ENCODE peak calls at places on chromosomes 12 and 14, in six cellular contexts. N, K, C, T, R and P are unnamed samples.

GRCh38 chr14:21852061-21852664 is 178.5 kb upstream of the OR4E1 start:
- DNase-seq in K (no peak), R (peak; percentile 17), C (peak; percentile 51), N (peak; percentile 61), T (no peak), P (peak; percentile 54)

GRCh38 chr14:77123381-77124344 is 17.9 kb downstream of the ZDHHC22 start:
- DNase-seq in R (peak; percentile 89), K (no peak), C (peak; percentile 95), N (peak; percentile 96), T (no peak), P (no peak)

GRCh38 chr12:108921946-108922345 is 42.1 kb downstream of the DAO start:
- DNase-seq in C (no peak), K (no peak), N (no peak), T (no peak), R (no peak), P (no peak)

GRCh38 chr12:77746108-77746507 is 84.6 kb upstream of the NAV3 start:
- DNase-seq in T (no peak), C (no peak), K (no peak), R (peak; percentile 33), N (no peak), P (no peak)

GRCh38 chr12:116673713-116674112 is 64.2 kb downstream of the SPRING1 start:
- DNase-seq in T (no peak), C (peak; percentile 57), N (no peak), R (no peak), K (no peak), P (no peak)

GRCh38 chr12:7602287-7602686 is 63.4 kb downstream of the APOBEC1 start:
- DNase-seq in R (peak; percentile 75), T (no peak), K (no peak), N (no peak), C (no peak), P (no peak)

GRCh38 chr12:21769311-21769710 is 5.2 kb downstream of the KCNJ8 start:
- DNase-seq in K (no peak), N (no peak), R (no peak), T (no peak), C (no peak), P (no peak)

GRCh38 chr12:4545195-4545594 is 6.5 kb downstream of the RAD51AP1 start:
- DNase-seq in N (no peak), R (no peak), C (no peak), T (no peak), K (no peak), P (no peak)

GRCh38 chr12:4221157-4221556 is 52.4 kb upstream of the CCND2 start:
- DNase-seq in K (no peak), T (no peak), N (no peak), R (peak; percentile 60), C (no peak), P (no peak)

GRCh38 chr12:102549691-102550090 is 69.3 kb upstream of the IGF1 start:
- DNase-seq in T (no peak), N (no peak), R (no peak), K (no peak), C (no peak), P (no peak)

GRCh38 chr12:62227091-62227490 is 33.1 kb upstream of the USP15 start:
- DNase-seq in K (no peak), R (no peak), T (no peak), C (no peak), N (no peak), P (no peak)

GRCh38 chr14:52219488-52220084 is 47.9 kb upstream of the PTGDR start:
- DNase-seq in T (no peak), N (no peak), C (no peak), R (peak; percentile 19), K (no peak), P (no peak)

GRCh38 chr12:26555139-26555538 is 277.9 kb downstream of the ITPR2 start:
- DNase-seq in N (no peak), T (no peak), C (no peak), R (no peak), K (no peak), P (no peak)

GRCh38 chr14:25121342-25122129 is 71.6 kb upstream of the STXBP6 start:
- DNase-seq in N (no peak), T (peak; percentile 70), R (peak; percentile 52), C (no peak), K (no peak), P (no peak)

GRCh38 chr14:103551338-103551762 is 11.1 kb downstream of the BAG5 start:
- DNase-seq in T (peak; percentile 92), N (no peak), C (no peak), K (peak; percentile 92), R (no peak), P (no peak)

GRCh38 chr14:104094709-104095425 is 9.4 kb downstream of the ASPG start:
- DNase-seq in T (no peak), C (peak; percentile 82), N (peak; percentile 82), R (peak; percentile 26), K (no peak), P (peak; percentile 50)

GRCh38 chr12:47801904-47802246 is 17.8 kb downstream of the HDAC7 start:
- DNase-seq in R (no peak), K (no peak), T (no peak), C (no peak), N (no peak), P (no peak)

GRCh38 chr12:65881965-65882413 is 57.7 kb downstream of the HMGA2 start:
- DNase-seq in C (peak; percentile 39), T (peak; percentile 88), N (peak; percentile 80), K (peak; percentile 85), R (no peak), P (no peak)
- H3K27ac ChIP-seq in C (no peak overlapping the region), T (peak overlapping the region; percentile 75), N (peak overlapping the region; percentile 49), K (peak overlapping the region; percentile 2), R (no peak overlapping the region), P (no peak overlapping the region)

GRCh38 chr12:68647507-68647906 is 36.8 kb downstream of the RAP1B start:
- DNase-seq in R (no peak), T (no peak), N (no peak), K (no peak), C (no peak), P (no peak)

GRCh38 chr12:68646484-68646883 is 35.8 kb downstream of the RAP1B start:
- DNase-seq in R (no peak), T (no peak), N (no peak), K (no peak), C (no peak), P (no peak)

GRCh38 chr12:68648179-68648578 is 37.5 kb downstream of the RAP1B start:
- DNase-seq in N (no peak), R (no peak), T (no peak), K (no peak), C (no peak), P (no peak)
- H3K27ac ChIP-seq in N (no peak overlapping the region), R (no peak overlapping the region), T (no peak overlapping the region), K (no peak overlapping the region), C (no peak overlapping the region), P (no peak overlapping the region)

GRCh38 chr12:14007638-14008037 is 26.2 kb upstream of the GRIN2B start:
- DNase-seq in R (no peak), C (no peak), T (no peak), K (no peak), N (no peak), P (no peak)
- H3K27ac ChIP-seq in R (no peak overlapping the region), C (no peak overlapping the region), T (no peak overlapping the region), K (no peak overlapping the region), N (no peak overlapping the region), P (no peak overlapping the region)

GRCh38 chr14:40003773-40004172 is 571.5 kb upstream of the FBXO33 start:
- DNase-seq in R (no peak), N (no peak), C (no peak), T (no peak), K (no peak), P (no peak)
- H3K27ac ChIP-seq in R (no peak overlapping the region), N (no peak overlapping the region), C (no peak overlapping the region), T (no peak overlapping the region), K (no peak overlapping the region), P (no peak overlapping the region)

GRCh38 chr14:50924236-50924635 is 20.0 kb downstream of the PYGL start:
- DNase-seq in N (no peak), C (no peak), R (no peak), T (no peak), K (no peak), P (no peak)
- H3K27ac ChIP-seq in N (no peak overlapping the region), C (no peak overlapping the region), R (no peak overlapping the region), T (no peak overlapping the region), K (no peak overlapping the region), P (no peak overlapping the region)

DNA sequence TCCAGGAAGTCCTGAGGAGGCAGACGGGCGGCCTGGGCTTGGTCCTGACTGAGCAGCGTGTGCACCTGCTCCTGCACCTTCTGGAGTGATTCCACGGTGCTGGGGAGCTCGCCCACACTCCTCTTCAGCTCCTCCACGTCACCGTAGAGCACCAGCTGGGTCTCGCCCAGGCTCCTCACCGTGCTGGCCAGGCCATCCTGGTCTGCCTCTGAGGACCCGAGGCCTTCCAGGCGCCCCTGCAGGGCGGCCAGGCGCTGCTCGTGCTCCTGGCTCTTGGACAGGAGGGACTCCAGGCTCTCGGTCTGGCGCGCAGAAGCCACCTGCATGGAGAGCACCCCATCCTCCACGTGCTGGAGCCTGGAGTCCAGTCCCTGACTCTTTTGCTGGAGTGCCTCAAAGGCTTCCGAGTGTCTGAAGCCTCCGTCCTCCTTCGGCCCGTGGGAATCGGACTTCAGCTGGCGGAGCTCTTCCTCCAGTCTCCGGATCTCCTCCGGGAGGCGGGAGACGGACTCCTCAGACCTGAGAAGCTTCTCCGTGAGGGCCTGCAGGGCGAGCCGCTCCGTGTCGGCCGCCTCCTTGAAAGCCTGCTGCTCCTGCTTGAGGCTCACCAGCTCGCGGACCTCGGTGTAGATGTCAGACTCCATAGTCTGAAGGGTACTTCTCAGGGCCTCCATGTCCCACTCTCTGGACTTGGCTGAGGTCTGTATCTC is 8.4 kb downstream of the CKAP4 start:
- DNase-seq in R (no peak), T (peak; percentile 54), N (no peak), K (no peak), C (peak; percentile 12), P (no peak)
- H3K27ac ChIP-seq in R (no peak overlapping the region), T (peak overlapping the region; percentile 68), N (no peak overlapping the region), K (no peak overlapping the region), C (no peak overlapping the region), P (no peak overlapping the region)

GRCh38 chr14:36268957-36269734 is 51.3 kb downstream of the MBIP start:
- DNase-seq in K (no peak), C (no peak), R (no peak), T (no peak), N (no peak), P (no peak)
- H3K27ac ChIP-seq in K (no peak overlapping the region), C (no peak overlapping the region), R (no peak overlapping the region), T (no peak overlapping the region), N (no peak overlapping the region), P (no peak overlapping the region)

DNA sequence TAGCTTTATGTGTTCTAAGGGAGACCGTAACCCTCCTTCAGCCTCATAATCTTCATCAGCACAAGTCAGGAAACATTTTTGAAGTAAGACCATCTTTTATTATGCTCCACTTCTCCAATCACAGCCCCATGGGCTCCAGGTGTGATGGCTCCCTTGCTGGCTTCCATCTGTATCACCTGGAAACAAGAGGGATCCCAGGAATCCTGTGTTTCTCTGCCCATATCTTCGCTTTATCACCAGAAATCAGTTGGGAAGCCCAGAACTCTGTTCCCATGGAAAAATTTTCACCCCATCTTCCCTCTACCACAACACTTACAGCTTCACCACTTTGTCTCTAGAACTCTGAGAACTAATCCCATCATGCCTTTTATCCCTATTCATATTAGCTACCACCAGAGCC is 68.3 kb downstream of the METTL25 start:
- DNase-seq in K (no peak), T (no peak), N (no peak), R (no peak), C (no peak), P (no peak)
- H3K27ac ChIP-seq in K (no peak overlapping the region), T (no peak overlapping the region), N (no peak overlapping the region), R (no peak overlapping the region), C (no peak overlapping the region), P (no peak overlapping the region)